ENCODE peak calls at places on chromosome 2, in ten cellular contexts. One of them, this sample, is unnamed.

GRCh38 chr2:176130153-176130916 is 830 bp downstream of the HOXD8 start:
- DNase-seq in stimulated activated CD8-positive, alpha-beta memory T cell treated with anti-CD3 and anti-CD28 coated beads, Interleukin-15, amount 100 ng/mL, for 48 hours: no peak
- DNase-seq in fibroblast of the conjunctiva: no peak
- DNase-seq in ELR: peak; percentile 45
- DNase-seq in hippocampal formation: no peak
- DNase-seq in PC-3: peak; percentile 43
- DNase-seq in non-pigmented ciliary epithelial cell: no peak
- DNase-seq in stimulated activated CD4-positive, alpha-beta T cell treated with anti-CD3 and anti-CD28 coated beads, Interleukin-12 subunit alpha, Interleukin-12 subunit beta, amount 100 ng/mL, for 24 hours: no peak
- DNase-seq in pons: no peak
- DNase-seq in activated CD4-positive, alpha-beta T cell treated with anti-CD3 and anti-CD28 coated beads, Interleukin-2, amount 10 ng/mL, durations not matched to agents 24 days and 14 days: no peak
- DNase-seq in this sample: peak; percentile 42

GRCh38 chr2:159065313-159065712 is 96.9 kb downstream of the TANC1 start:
- DNase-seq in PC-3: no peak
- DNase-seq in stimulated activated CD8-positive, alpha-beta memory T cell treated with anti-CD3 and anti-CD28 coated beads, Interleukin-15, amount 100 ng/mL, for 48 hours: no peak
- DNase-seq in hippocampal formation: no peak
- DNase-seq in non-pigmented ciliary epithelial cell: no peak
- DNase-seq in stimulated activated CD4-positive, alpha-beta T cell treated with anti-CD3 and anti-CD28 coated beads, Interleukin-12 subunit alpha, Interleukin-12 subunit beta, amount 100 ng/mL, for 24 hours: no peak
- DNase-seq in pons: no peak
- DNase-seq in ELR: no peak
- DNase-seq in fibroblast of the conjunctiva: no peak
- DNase-seq in activated CD4-positive, alpha-beta T cell treated with anti-CD3 and anti-CD28 coated beads, Interleukin-2, amount 10 ng/mL, durations not matched to agents 24 days and 14 days: no peak
- DNase-seq in this sample: no peak

GRCh38 chr2:175823291-175824073 is 178.6 kb downstream of the LNPK start:
- DNase-seq in stimulated activated CD4-positive, alpha-beta T cell treated with anti-CD3 and anti-CD28 coated beads, Interleukin-12 subunit alpha, Interleukin-12 subunit beta, amount 100 ng/mL, for 24 hours: no peak
- DNase-seq in hippocampal formation: no peak
- DNase-seq in fibroblast of the conjunctiva: no peak
- DNase-seq in PC-3: no peak
- DNase-seq in pons: no peak
- DNase-seq in activated CD4-positive, alpha-beta T cell treated with anti-CD3 and anti-CD28 coated beads, Interleukin-2, amount 10 ng/mL, durations not matched to agents 24 days and 14 days: no peak
- DNase-seq in ELR: no peak
- DNase-seq in stimulated activated CD8-positive, alpha-beta memory T cell treated with anti-CD3 and anti-CD28 coated beads, Interleukin-15, amount 100 ng/mL, for 48 hours: no peak
- DNase-seq in non-pigmented ciliary epithelial cell: no peak
- DNase-seq in this sample: peak; percentile 15

GRCh38 chr2:75403991-75404428 is 156.7 kb downstream of the EVA1A start:
- DNase-seq in activated CD4-positive, alpha-beta T cell treated with anti-CD3 and anti-CD28 coated beads, Interleukin-2, amount 10 ng/mL, durations not matched to agents 24 days and 14 days: no peak
- DNase-seq in stimulated activated CD8-positive, alpha-beta memory T cell treated with anti-CD3 and anti-CD28 coated beads, Interleukin-15, amount 100 ng/mL, for 48 hours: no peak
- DNase-seq in stimulated activated CD4-positive, alpha-beta T cell treated with anti-CD3 and anti-CD28 coated beads, Interleukin-12 subunit alpha, Interleukin-12 subunit beta, amount 100 ng/mL, for 24 hours: no peak
- DNase-seq in fibroblast of the conjunctiva: peak; percentile 35
- DNase-seq in hippocampal formation: peak; percentile 40
- DNase-seq in pons: peak; percentile 60
- DNase-seq in non-pigmented ciliary epithelial cell: peak; percentile 18
- DNase-seq in PC-3: peak; percentile 76
- DNase-seq in ELR: peak; percentile 74
- DNase-seq in this sample: peak; percentile 59

GRCh38 chr2:212536385-212537310 is 2.0 kb downstream of the ERBB4 start:
- DNase-seq in fibroblast of the conjunctiva: no peak
- DNase-seq in stimulated activated CD8-positive, alpha-beta memory T cell treated with anti-CD3 and anti-CD28 coated beads, Interleukin-15, amount 100 ng/mL, for 48 hours: no peak
- DNase-seq in hippocampal formation: peak; percentile 67
- DNase-seq in PC-3: no peak
- DNase-seq in pons: peak; percentile 60
- DNase-seq in non-pigmented ciliary epithelial cell: no peak
- DNase-seq in stimulated activated CD4-positive, alpha-beta T cell treated with anti-CD3 and anti-CD28 coated beads, Interleukin-12 subunit alpha, Interleukin-12 subunit beta, amount 100 ng/mL, for 24 hours: no peak
- DNase-seq in activated CD4-positive, alpha-beta T cell treated with anti-CD3 and anti-CD28 coated beads, Interleukin-2, amount 10 ng/mL, durations not matched to agents 24 days and 14 days: no peak
- DNase-seq in ELR: peak; percentile 25
- DNase-seq in this sample: no peak

GRCh38 chr2:233838726-233839446 is 15.4 kb downstream of the HJURP start:
- DNase-seq in hippocampal formation: no peak
- DNase-seq in stimulated activated CD8-positive, alpha-beta memory T cell treated with anti-CD3 and anti-CD28 coated beads, Interleukin-15, amount 100 ng/mL, for 48 hours: no peak
- DNase-seq in non-pigmented ciliary epithelial cell: no peak
- DNase-seq in pons: no peak
- DNase-seq in PC-3: no peak
- DNase-seq in activated CD4-positive, alpha-beta T cell treated with anti-CD3 and anti-CD28 coated beads, Interleukin-2, amount 10 ng/mL, durations not matched to agents 24 days and 14 days: no peak
- DNase-seq in fibroblast of the conjunctiva: no peak
- DNase-seq in ELR: no peak
- DNase-seq in stimulated activated CD4-positive, alpha-beta T cell treated with anti-CD3 and anti-CD28 coated beads, Interleukin-12 subunit alpha, Interleukin-12 subunit beta, amount 100 ng/mL, for 24 hours: no peak
- DNase-seq in this sample: no peak

GRCh38 chr2:125168442-125168841 is 1143.4 kb downstream of the CNTNAP5 start:
- DNase-seq in hippocampal formation: no peak
- DNase-seq in stimulated activated CD8-positive, alpha-beta memory T cell treated with anti-CD3 and anti-CD28 coated beads, Interleukin-15, amount 100 ng/mL, for 48 hours: no peak
- DNase-seq in fibroblast of the conjunctiva: no peak
- DNase-seq in ELR: peak; percentile 12
- DNase-seq in pons: no peak
- DNase-seq in PC-3: no peak
- DNase-seq in stimulated activated CD4-positive, alpha-beta T cell treated with anti-CD3 and anti-CD28 coated beads, Interleukin-12 subunit alpha, Interleukin-12 subunit beta, amount 100 ng/mL, for 24 hours: no peak
- DNase-seq in activated CD4-positive, alpha-beta T cell treated with anti-CD3 and anti-CD28 coated beads, Interleukin-2, amount 10 ng/mL, durations not matched to agents 24 days and 14 days: no peak
- DNase-seq in non-pigmented ciliary epithelial cell: no peak
- DNase-seq in this sample: peak; percentile 82

GRCh38 chr2:207768891-207769596 is 662 bp downstream of the FZD5 start:
- DNase-seq in pons: no peak
- DNase-seq in hippocampal formation: no peak
- DNase-seq in fibroblast of the conjunctiva: no peak
- DNase-seq in stimulated activated CD4-positive, alpha-beta T cell treated with anti-CD3 and anti-CD28 coated beads, Interleukin-12 subunit alpha, Interleukin-12 subunit beta, amount 100 ng/mL, for 24 hours: no peak
- DNase-seq in non-pigmented ciliary epithelial cell: no peak
- DNase-seq in ELR: peak; percentile 47
- DNase-seq in stimulated activated CD8-positive, alpha-beta memory T cell treated with anti-CD3 and anti-CD28 coated beads, Interleukin-15, amount 100 ng/mL, for 48 hours: no peak
- DNase-seq in activated CD4-positive, alpha-beta T cell treated with anti-CD3 and anti-CD28 coated beads, Interleukin-2, amount 10 ng/mL, durations not matched to agents 24 days and 14 days: peak; percentile 72
- DNase-seq in PC-3: peak; percentile 39
- DNase-seq in this sample: peak; percentile 44

GRCh38 chr2:176562359-176563043 is 293.3 kb downstream of the MTX2 start:
- DNase-seq in stimulated activated CD8-positive, alpha-beta memory T cell treated with anti-CD3 and anti-CD28 coated beads, Interleukin-15, amount 100 ng/mL, for 48 hours: no peak
- DNase-seq in activated CD4-positive, alpha-beta T cell treated with anti-CD3 and anti-CD28 coated beads, Interleukin-2, amount 10 ng/mL, durations not matched to agents 24 days and 14 days: no peak
- DNase-seq in hippocampal formation: no peak
- DNase-seq in pons: no peak
- DNase-seq in fibroblast of the conjunctiva: no peak
- DNase-seq in stimulated activated CD4-positive, alpha-beta T cell treated with anti-CD3 and anti-CD28 coated beads, Interleukin-12 subunit alpha, Interleukin-12 subunit beta, amount 100 ng/mL, for 24 hours: no peak
- DNase-seq in ELR: peak; percentile 72
- DNase-seq in PC-3: peak; percentile 73
- DNase-seq in non-pigmented ciliary epithelial cell: no peak
- DNase-seq in this sample: peak; percentile 83

GRCh38 chr2:23486676-23487075 is 101.7 kb downstream of the KLHL29 start:
- DNase-seq in pons: no peak
- DNase-seq in hippocampal formation: no peak
- DNase-seq in stimulated activated CD8-positive, alpha-beta memory T cell treated with anti-CD3 and anti-CD28 coated beads, Interleukin-15, amount 100 ng/mL, for 48 hours: no peak
- DNase-seq in PC-3: no peak
- DNase-seq in activated CD4-positive, alpha-beta T cell treated with anti-CD3 and anti-CD28 coated beads, Interleukin-2, amount 10 ng/mL, durations not matched to agents 24 days and 14 days: no peak
- DNase-seq in stimulated activated CD4-positive, alpha-beta T cell treated with anti-CD3 and anti-CD28 coated beads, Interleukin-12 subunit alpha, Interleukin-12 subunit beta, amount 100 ng/mL, for 24 hours: no peak
- DNase-seq in fibroblast of the conjunctiva: no peak
- DNase-seq in non-pigmented ciliary epithelial cell: no peak
- DNase-seq in ELR: peak; percentile 17
- DNase-seq in this sample: no peak

GRCh38 chr2:135650721-135651120 is 90.9 kb upstream of the UBXN4 start:
- DNase-seq in pons: no peak
- DNase-seq in ELR: peak; percentile 52
- DNase-seq in fibroblast of the conjunctiva: no peak
- DNase-seq in hippocampal formation: no peak
- DNase-seq in non-pigmented ciliary epithelial cell: no peak
- DNase-seq in PC-3: peak; percentile 84
- DNase-seq in stimulated activated CD8-positive, alpha-beta memory T cell treated with anti-CD3 and anti-CD28 coated beads, Interleukin-15, amount 100 ng/mL, for 48 hours: no peak
- DNase-seq in activated CD4-positive, alpha-beta T cell treated with anti-CD3 and anti-CD28 coated beads, Interleukin-2, amount 10 ng/mL, durations not matched to agents 24 days and 14 days: no peak
- DNase-seq in stimulated activated CD4-positive, alpha-beta T cell treated with anti-CD3 and anti-CD28 coated beads, Interleukin-12 subunit alpha, Interleukin-12 subunit beta, amount 100 ng/mL, for 24 hours: no peak
- DNase-seq in this sample: peak; percentile 27

This sample was measured in HT1080.